ENCODE peak calls at places on chromosomes 11 and 22, in four cellular contexts. Y is naive thymus-derived CD4-positive, alpha-beta T cell; I is body of pancreas; L is right cardiac atrium. C is an unnamed sample. For H3K4me1, the result is how much of the 10 kb centered on the place peaks cover.

GRCh38 chr11:2268911-2269600 is 1.3 kb downstream of the ASCL2 start:
- DNase-seq in I (peak), Y (no peak), L (peak), C (no peak)

GRCh38 chr11:64716471-64717267 is 6.3 kb downstream of the NRXN2 start:
- DNase-seq in Y (no peak), I (no peak), L (no peak), C (no peak)

GRCh38 chr22:24181088-24181995 is at the start of gene SUSD2:
- DNase-seq in Y (no peak), I (peak), L (peak), C (no peak)

GRCh38 chr11:99893803-99894202 is 793.3 kb upstream of the ARHGAP42 start:
- DNase-seq in Y (no peak), L (no peak), I (peak), C (no peak)

GRCh38 chr22:37218771-37219411 is 6.6 kb upstream of the SSTR3 start:
- DNase-seq in L (no peak), I (no peak), Y (peak), C (no peak)

GRCh38 chr22:40281717-40282116 is 64.6 kb upstream of the ADSL start:
- DNase-seq in L (peak), I (peak), Y (no peak), C (no peak)

GRCh38 chr11:32334822-32335221 is 100.5 kb downstream of the WT1 start:
- DNase-seq in L (no peak), Y (no peak), I (peak), C (peak)

GRCh38 chr22:26416670-26417270 is 12.3 kb upstream of the ASPHD2 start:
- DNase-seq in I (no peak), L (no peak), Y (no peak), C (peak)

GRCh38 chr11:35748644-35749043 is 86.1 kb downstream of the TRIM44 start:
- DNase-seq in I (no peak), L (no peak), Y (no peak), C (no peak)

GRCh38 chr22:43007519-43008102 is 7.3 kb downstream of the PACSIN2 start:
- DNase-seq in I (peak), Y (no peak), L (no peak), C (no peak)

GRCh38 chr11:86222081-86222480 is 22.5 kb upstream of the EED start:
- DNase-seq in Y (no peak), I (no peak), L (no peak), C (peak)

GRCh38 chr22:49807780-49808708 is 19.6 kb downstream of the BRD1 start:
- DNase-seq in I (no peak), L (no peak), Y (peak), C (no peak)

GRCh38 chr22:39488563-39489083 is 13.5 kb upstream of the MIEF1 start:
- DNase-seq in Y (no peak), L (peak), I (no peak), C (no peak)

GRCh38 chr11:112363527-112363926 is 102.9 kb upstream of the PLET1 start:
- DNase-seq in L (no peak), I (no peak), Y (no peak), C (no peak)

DNA sequence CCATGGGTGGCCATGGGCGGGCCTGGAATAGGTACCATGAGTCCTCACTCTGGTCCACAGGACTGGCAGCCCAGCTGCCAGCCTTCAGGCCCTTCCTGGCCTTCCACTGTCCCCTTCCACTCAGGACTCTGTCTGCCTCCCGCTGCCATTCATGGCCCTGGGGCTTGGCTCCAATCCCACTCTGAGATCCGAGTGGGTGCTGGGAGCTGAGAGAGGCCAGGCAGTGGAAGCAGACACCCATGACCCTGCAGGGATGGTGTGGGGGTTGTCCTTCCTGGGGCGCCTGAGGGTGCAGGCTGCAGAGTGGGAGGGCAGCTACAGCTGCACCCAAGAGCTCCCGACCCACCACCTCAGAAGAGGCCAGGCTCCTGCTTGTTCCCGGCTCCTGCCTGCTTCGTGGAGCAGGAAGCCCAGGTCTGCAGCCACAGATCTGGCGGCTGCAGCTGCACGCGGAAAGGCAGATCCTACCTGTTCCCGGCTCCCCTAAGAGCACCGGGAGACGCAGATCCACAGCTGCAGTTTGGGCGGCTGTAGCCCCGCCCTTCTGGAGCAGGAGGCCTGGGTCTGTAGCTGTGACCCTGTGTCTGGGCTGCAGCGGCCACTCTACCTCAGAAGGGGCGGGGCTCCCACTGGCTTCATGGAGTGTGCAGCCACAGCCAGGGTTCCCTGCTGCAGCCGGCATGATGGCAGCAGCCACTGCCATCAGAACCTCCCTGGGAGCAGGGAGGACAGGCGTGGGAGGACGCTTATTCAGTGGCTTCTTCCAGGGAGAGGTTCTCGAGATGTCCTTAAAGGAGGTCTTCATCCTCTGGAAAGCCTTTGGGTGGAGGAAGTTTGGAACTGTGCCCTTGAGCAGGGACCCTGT is 27.5 kb downstream of the IGHMBP2 start:
- DNase-seq in Y (no peak), L (no peak), I (no peak), C (no peak)
- H3K4me1 ChIP-seq in Y (under half), L (under half), I (under half), C (under half)

GRCh38 chr11:61693897-61694840 is 14.0 kb downstream of the DAGLA start:
- DNase-seq in L (peak), Y (no peak), I (peak), C (no peak)
- H3K4me1 ChIP-seq in L (under half), Y (under half), I (half or more), C (half or more)

GRCh38 chr11:5225480-5225871 is 1.4 kb downstream of the HBB start:
- DNase-seq in L (no peak), I (no peak), Y (no peak), C (no peak)
- H3K4me1 ChIP-seq in L (under half), I (under half), Y (under half), C (under half)

DNA sequence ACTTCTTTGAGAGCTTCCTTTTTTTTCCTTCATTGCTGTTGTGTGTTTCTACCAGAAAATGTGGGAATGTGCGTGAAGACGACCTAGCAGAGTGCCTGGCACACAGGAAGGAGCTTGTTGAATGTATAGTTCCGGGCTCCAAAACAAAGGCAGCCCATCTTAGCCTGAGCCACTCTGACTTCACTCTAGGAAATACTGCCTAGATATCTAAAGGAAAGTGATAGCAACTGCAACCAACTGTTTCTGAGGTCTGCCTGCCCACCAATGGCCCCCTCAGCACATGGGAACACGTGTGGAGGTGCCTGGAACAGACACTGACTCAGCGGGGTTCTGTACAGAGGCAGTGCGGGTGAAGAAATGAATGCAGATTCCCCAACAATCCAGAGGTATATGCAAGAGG is 14.7 kb upstream of the XBP1 start:
- DNase-seq in I (no peak), L (no peak), Y (no peak), C (no peak)
- H3K4me1 ChIP-seq in I (half or more), L (under half), Y (under half), C (under half)

GRCh38 chr11:57775474-57775873 is 13.9 kb downstream of the CTNND1 start:
- DNase-seq in L (no peak), Y (no peak), I (no peak), C (no peak)
- H3K4me1 ChIP-seq in L (under half), Y (under half), I (half or more), C (half or more)

DNA sequence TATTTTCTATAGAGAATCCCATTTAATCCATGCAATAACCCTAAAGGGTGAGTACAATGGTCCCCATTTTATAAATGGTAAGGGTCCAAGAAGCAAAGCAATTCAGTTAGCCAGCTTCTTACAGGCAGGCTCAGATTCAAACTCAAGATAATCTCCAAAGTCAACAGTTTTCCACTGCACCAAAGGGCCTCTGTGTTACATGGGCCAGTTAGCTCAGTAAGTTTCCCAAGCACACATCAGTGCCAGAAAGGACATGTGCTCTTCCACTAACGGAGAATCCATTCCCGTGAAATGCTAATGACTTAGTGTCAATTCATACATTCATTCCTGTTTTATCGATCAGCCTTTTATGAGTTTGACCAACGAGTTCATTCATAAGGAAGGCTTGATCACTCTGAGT is 11.0 kb downstream of the SLC43A1 start:
- DNase-seq in I (no peak), Y (no peak), L (no peak), C (no peak)
- H3K4me1 ChIP-seq in I (half or more), Y (under half), L (under half), C (under half)